ENCODE peak calls at places on chromosome 9, in six cellular contexts. G, C, K, D, M and P are unnamed samples.

GRCh38 chr9:13487936-13488335 is 208.4 kb upstream of the MPDZ start:
- DNase-seq in K (no peak), C (no peak), M (no peak), G (no peak), D (no peak), P (no peak)

GRCh38 chr9:82930116-82930515 is 132.8 kb downstream of the RASEF start:
- DNase-seq in K (no peak), C (no peak), M (no peak), G (no peak), D (no peak), P (no peak)

GRCh38 chr9:107438211-107439030 is 51.1 kb downstream of the KLF4 start:
- DNase-seq in M (peak; percentile 62), G (peak; percentile 7), D (peak; percentile 91), K (no peak), C (no peak), P (no peak)

GRCh38 chr9:85740821-85741111 is 988 bp downstream of the AGTPBP1 start:
- DNase-seq in K (no peak), G (no peak), C (no peak), M (no peak), D (no peak), P (no peak)

GRCh38 chr9:130579738-130580463 is 524 bp downstream of the FUBP3 start:
- DNase-seq in M (peak; percentile 38), K (peak; percentile 50), D (peak; percentile 36), G (no peak), C (no peak), P (peak; percentile 8)

GRCh38 chr9:93185261-93186150 is 1.6 kb downstream of the WNK2 start:
- DNase-seq in K (no peak), M (no peak), D (peak; percentile 75), G (peak; percentile 38), C (no peak), P (no peak)

GRCh38 chr9:6805532-6805931 is 47.8 kb downstream of the KDM4C start:
- DNase-seq in K (peak; percentile 80), M (no peak), D (no peak), C (no peak), G (no peak), P (no peak)

GRCh38 chr9:36136277-36136893 is at the start of gene GLIPR2:
- DNase-seq in C (peak; percentile 26), G (peak; percentile 64), D (peak; percentile 82), M (peak; percentile 80), K (peak; percentile 86), P (peak; percentile 84)

GRCh38 chr9:35940474-35941467 is 17.2 kb downstream of the OR2S2 start:
- DNase-seq in G (no peak), C (no peak), M (no peak), D (no peak), K (peak; percentile 28), P (peak; percentile 83)

GRCh38 chr9:87223397-87224246 is 274.0 kb upstream of the DAPK1 start:
- DNase-seq in C (no peak), D (peak; percentile 20), K (no peak), M (no peak), G (no peak), P (no peak)

GRCh38 chr9:24218656-24219055 is 327.0 kb downstream of the IZUMO3 start:
- DNase-seq in D (no peak), K (no peak), G (peak; percentile 60), M (no peak), C (no peak), P (no peak)

GRCh38 chr9:137276757-137277328 is 683 bp upstream of the TOR4A start:
- DNase-seq in C (no peak), M (peak; percentile 58), K (peak; percentile 63), D (peak; percentile 79), G (peak; percentile 41), P (no peak)

GRCh38 chr9:34171753-34172535 is 6.9 kb upstream of the UBAP1 start:
- DNase-seq in K (no peak), C (no peak), G (no peak), D (peak; percentile 43), M (no peak), P (peak; percentile 16)

GRCh38 chr9:13274901-13275641 is 4.4 kb downstream of the MPDZ start:
- DNase-seq in C (no peak), D (peak; percentile 21), G (peak; percentile 13), M (no peak), K (peak; percentile 73), P (no peak)

GRCh38 chr9:81083062-81083461 is 606.3 kb downstream of the TLE1 start:
- DNase-seq in D (peak; percentile 47), K (no peak), G (peak; percentile 37), C (no peak), M (peak; percentile 63), P (no peak)

GRCh38 chr9:110255417-110256141 is 728 bp downstream of the TXN start:
- DNase-seq in C (no peak), M (peak; percentile 50), K (peak; percentile 85), G (peak; percentile 64), D (peak; percentile 51), P (peak; percentile 49)
- TF ChIP-seq EZH2phosphoT487 in C (no peak), M (peak; percentile 11), K (no peak), G (no peak), D (no peak), P (no peak)

GRCh38 chr9:135505406-135506187 is 5.1 kb downstream of the MRPS2 start:
- DNase-seq in M (no peak), G (no peak), C (no peak), K (no peak), D (no peak), P (no peak)

GRCh38 chr9:135502873-135503321 is 2.4 kb downstream of the MRPS2 start:
- DNase-seq in K (no peak), M (no peak), D (no peak), G (no peak), C (no peak), P (no peak)

GRCh38 chr9:135506327-135507103 is 6.0 kb downstream of the MRPS2 start:
- DNase-seq in D (peak; percentile 39), K (no peak), G (no peak), M (peak; percentile 58), C (no peak), P (no peak)

GRCh38 chr9:135503371-135504261 is 3.1 kb downstream of the MRPS2 start:
- DNase-seq in K (no peak), M (no peak), C (no peak), G (no peak), D (no peak), P (no peak)

GRCh38 chr9:135504262-135505229 is 4.1 kb downstream of the MRPS2 start:
- DNase-seq in K (peak; percentile 79), D (peak; percentile 82), C (peak; percentile 31), G (peak; percentile 42), M (peak; percentile 77), P (peak; percentile 54)
- TF ChIP-seq EZH2phosphoT487 in K (no peak), D (no peak), C (no peak), G (no peak), M (no peak), P (no peak)

GRCh38 chr9:91944711-91945110 is 5.3 kb downstream of the ROR2 start:
- DNase-seq in K (no peak), M (no peak), D (no peak), C (no peak), G (no peak), P (no peak)

GRCh38 chr9:91946196-91946595 is 3.8 kb downstream of the ROR2 start:
- DNase-seq in D (no peak), M (no peak), C (no peak), K (no peak), G (no peak), P (no peak)

GRCh38 chr9:91943876-91944470 is 6.1 kb downstream of the ROR2 start:
- DNase-seq in M (no peak), C (no peak), G (no peak), K (peak; percentile 51), D (no peak), P (no peak)

GRCh38 chr9:91946825-91947224 is 3.2 kb downstream of the ROR2 start:
- DNase-seq in C (no peak), G (no peak), D (no peak), K (peak; percentile 23), M (peak; percentile 21), P (no peak)

DNA sequence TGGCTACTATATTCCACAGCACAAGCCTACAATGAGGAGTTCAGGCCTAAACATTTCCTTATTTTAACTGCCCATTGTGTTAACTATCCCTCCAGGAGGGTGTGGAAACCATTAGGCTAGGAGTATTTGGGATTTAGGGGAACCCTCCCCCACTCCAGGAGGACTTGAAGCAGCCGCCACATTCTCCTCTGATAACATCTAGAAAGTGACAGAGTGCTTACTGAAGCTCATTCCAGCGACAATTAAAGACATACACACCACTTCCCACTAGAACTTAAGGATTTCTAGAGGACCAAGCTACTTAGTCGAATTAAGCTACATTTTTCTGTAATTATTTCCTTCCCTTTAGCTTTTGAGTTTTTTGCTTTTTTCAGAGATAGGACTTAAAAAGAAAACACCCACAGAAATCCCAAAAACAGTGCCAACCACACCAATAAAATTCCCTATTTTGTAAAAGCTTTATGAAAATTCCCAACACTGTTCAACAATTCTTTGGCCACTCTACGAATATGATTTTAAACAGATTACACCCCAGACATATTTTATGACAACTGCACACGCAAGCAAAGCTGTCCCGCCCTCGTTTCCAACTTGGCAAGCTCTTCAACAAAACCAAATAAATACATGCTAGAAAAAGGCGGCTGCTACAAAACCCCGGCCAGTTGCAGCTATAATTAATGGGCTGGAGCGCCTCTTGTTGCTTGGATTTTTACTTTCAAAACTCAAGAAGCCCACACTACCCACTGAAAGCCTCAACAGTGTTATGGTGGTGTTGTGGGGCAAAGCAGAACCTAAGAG is 4.6 kb downstream of the ROR2 start:
- DNase-seq in D (peak; percentile 70), M (peak; percentile 58), K (peak; percentile 81), C (no peak), G (no peak), P (no peak)
- TF ChIP-seq EZH2phosphoT487 in D (no peak), M (no peak), K (no peak), C (no peak), G (no peak), P (no peak)

GRCh38 chr9:115941561-115942315 is 211.9 kb upstream of the PAPPA start:
- DNase-seq in G (peak; percentile 56), K (peak; percentile 61), D (no peak), M (no peak), C (no peak), P (no peak)

GRCh38 chr9:115943591-115944165 is 209.9 kb upstream of the PAPPA start:
- DNase-seq in D (no peak), G (no peak), C (no peak), M (no peak), K (peak; percentile 19), P (no peak)

GRCh38 chr9:115938479-115938878 is 215.1 kb upstream of the PAPPA start:
- DNase-seq in G (no peak), K (no peak), C (no peak), M (no peak), D (no peak), P (no peak)

GRCh38 chr9:115944166-115944948 is 209.2 kb upstream of the PAPPA start:
- DNase-seq in M (peak; percentile 4), D (no peak), C (no peak), G (no peak), K (peak; percentile 97), P (no peak)

DNA sequence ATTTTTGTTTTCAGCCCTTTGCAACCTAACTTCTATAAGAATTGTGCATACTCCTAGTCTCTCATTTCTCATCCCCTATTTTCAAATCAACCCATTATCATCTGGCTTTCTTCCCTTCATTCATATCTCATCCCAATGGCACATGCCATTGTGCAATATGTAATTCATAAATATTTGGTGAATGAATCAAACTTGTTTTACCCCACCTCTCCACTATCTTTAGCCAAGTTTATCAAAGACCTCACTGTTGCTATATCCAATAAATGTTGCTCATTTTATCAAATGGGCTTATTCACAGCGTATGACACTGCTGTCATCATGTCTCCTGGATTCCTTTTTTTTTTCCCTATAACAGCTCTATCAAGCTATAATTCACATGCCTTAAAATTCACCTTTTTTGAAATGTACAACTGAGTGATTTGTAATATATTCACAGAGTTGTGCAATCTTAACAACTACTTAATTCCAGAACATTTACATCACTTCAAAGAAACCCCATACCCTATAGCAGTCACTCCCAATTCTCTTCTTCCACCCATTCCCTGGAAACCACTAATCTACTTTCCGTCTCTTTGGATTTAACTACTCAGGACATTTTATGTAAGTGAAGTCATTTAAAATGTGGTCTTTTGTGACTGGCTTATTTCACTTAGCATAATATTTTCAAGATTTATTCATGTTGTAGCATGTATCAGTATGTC is 214.4 kb upstream of the PAPPA start:
- DNase-seq in C (no peak), G (peak; percentile 62), D (no peak), K (peak; percentile 53), M (no peak), P (no peak)
- TF ChIP-seq EZH2phosphoT487 in C (no peak), G (no peak), D (no peak), K (peak; percentile 21), M (no peak), P (no peak)